ENCODE peak calls at places on chromosomes 3 and 15, in seven cellular contexts. R is SJSA1, Q is colonic mucosa, L is cardiac muscle cell, K is psoas muscle, G is upper lobe of right lung, S is H7. W is an unnamed sample.
A peak's percentile ranks its signal among the peaks of the same experiment; 100 is the strongest.

GRCh38 chr3:159884661-159885402 is 103.8 kb upstream of the IL12A start:
- DNase-seq in R (peak; percentile 48), Q (no peak), L (peak; percentile 32), K (no peak), G (no peak), S (peak; percentile 47), W (peak; percentile 61)

GRCh38 chr3:141231923-141232861 is 567 bp downstream of the PXYLP1 start:
- DNase-seq in R (peak; percentile 8), Q (peak; percentile 60), L (peak; percentile 58), K (peak; percentile 65), G (peak; percentile 81), S (peak; percentile 83), W (peak; percentile 15)

GRCh38 chr15:32682569-32682968 is 35.2 kb upstream of the GREM1 start:
- DNase-seq in R (peak; percentile 71), Q (no peak), L (no peak), K (no peak), G (no peak), S (no peak), W (peak; percentile 96)

GRCh38 chr3:30768703-30769550 is 125.5 kb downstream of the GADL1 start:
- DNase-seq in R (peak; percentile 40), Q (peak; percentile 77), L (peak; percentile 80), K (peak; percentile 84), G (peak; percentile 81), S (peak; percentile 24), W (peak; percentile 61)

GRCh38 chr3:150754896-150755295 is 8.1 kb downstream of the SIAH2 start:
- DNase-seq in R (no peak), Q (no peak), L (no peak), K (no peak), G (no peak), S (no peak), W (no peak)

GRCh38 chr3:196440041-196440537 is 7.9 kb upstream of the UBXN7 start:
- DNase-seq in R (no peak), Q (no peak), L (no peak), K (peak; percentile 58), G (no peak), S (no peak), W (no peak)

GRCh38 chr15:56341201-56341600 is 24.0 kb upstream of the TEX9 start:
- DNase-seq in R (no peak), Q (no peak), L (no peak), K (no peak), G (no peak), S (no peak), W (peak; percentile 62)

GRCh38 chr15:74326759-74327158 is 40.7 kb downstream of the CYP11A1 start:
- DNase-seq in R (no peak), Q (no peak), L (no peak), K (peak; percentile 69), G (no peak), S (no peak), W (no peak)

GRCh38 chr3:72255191-72255590 is 470.2 kb upstream of the PROK2 start:
- DNase-seq in R (peak; percentile 17), Q (no peak), L (peak; percentile 72), K (no peak), G (no peak), S (peak; percentile 53), W (no peak)

GRCh38 chr3:154050766-154051165 is 70.4 kb upstream of the ARHGEF26 start:
- DNase-seq in R (peak; percentile 70), Q (no peak), L (no peak), K (no peak), G (no peak), S (no peak), W (no peak)

GRCh38 chr15:96421211-96421610 is 90.7 kb downstream of the NR2F2 start:
- DNase-seq in R (no peak), Q (no peak), L (no peak), K (no peak), G (no peak), S (no peak), W (peak; percentile 80)

GRCh38 chr3:151770941-151771340 is 37.2 kb downstream of the AADACL2 start:
- DNase-seq in R (peak; percentile 33), Q (peak; percentile 53), L (no peak), K (peak; percentile 66), G (peak; percentile 78), S (no peak), W (peak; percentile 22)

GRCh38 chr3:79497447-79498111 is 270.2 kb downstream of the ROBO1 start:
- DNase-seq in R (no peak), Q (no peak), L (peak; percentile 23), K (no peak), G (no peak), S (peak; percentile 51), W (peak; percentile 26)

GRCh38 chr3:32325957-32326356 is 65.7 kb upstream of the CMTM7 start:
- DNase-seq in R (no peak), Q (no peak), L (no peak), K (no peak), G (no peak), S (no peak), W (peak; percentile 43)

GRCh38 chr3:152834354-152835310 is at the start of gene P2RY1:
- DNase-seq in R (peak; percentile 36), Q (peak; percentile 85), L (peak; percentile 85), K (peak; percentile 72), G (peak; percentile 90), S (peak; percentile 93), W (peak; percentile 81)

GRCh38 chr3:55333041-55333440 is 154.1 kb downstream of the WNT5A start:
- DNase-seq in R (no peak), Q (no peak), L (no peak), K (no peak), G (no peak), S (no peak), W (no peak)

GRCh38 chr15:57398336-57398735 is 22.0 kb downstream of the CGNL1 start:
- DNase-seq in R (no peak), Q (no peak), L (no peak), K (no peak), G (no peak), S (no peak), W (no peak)

GRCh38 chr3:157982359-157982758 is 123.9 kb downstream of the SHOX2 start:
- DNase-seq in R (no peak), Q (no peak), L (no peak), K (no peak), G (no peak), S (no peak), W (no peak)

GRCh38 chr3:20324664-20325478 is 138.9 kb upstream of the SGO1 start:
- DNase-seq in R (no peak), Q (no peak), L (no peak), K (no peak), G (no peak), S (no peak), W (no peak)

GRCh38 chr15:82532991-82533481 is 7.2 kb downstream of the RPS17 start:
- DNase-seq in R (no peak), Q (no peak), L (no peak), K (no peak), G (no peak), S (no peak), W (no peak)

GRCh38 chr15:75821946-75822345 is 21.3 kb upstream of the UBE2Q2 start:
- DNase-seq in R (no peak), Q (no peak), L (no peak), K (no peak), G (no peak), S (no peak), W (peak; percentile 70)

GRCh38 chr3:159586587-159587202 is 401.9 kb upstream of the IL12A start:
- DNase-seq in R (peak; percentile 28), Q (no peak), L (peak; percentile 52), K (no peak), G (no peak), S (peak; percentile 30), W (peak; percentile 30)

DNA sequence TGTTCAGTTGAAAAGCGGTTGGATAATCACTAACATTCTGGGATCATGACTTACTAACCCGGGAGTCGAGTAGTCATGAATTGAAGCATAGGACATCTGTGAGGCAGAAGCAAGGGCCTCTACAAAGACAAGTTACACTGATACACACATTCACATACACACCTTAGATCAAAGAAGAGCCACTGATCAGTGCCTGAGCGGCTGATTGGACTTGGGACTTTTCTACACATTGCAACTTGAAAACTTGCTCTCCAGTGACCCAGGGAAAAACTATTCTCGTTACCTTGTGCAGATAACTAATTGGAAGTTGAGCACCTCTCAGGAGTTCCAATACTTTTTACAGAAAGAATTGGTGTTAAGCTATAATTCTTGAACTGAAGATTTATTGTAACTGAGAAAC is 206.0 kb downstream of the CDIN1 start:
- DNase-seq in R (no peak), Q (no peak), L (no peak), K (no peak), G (no peak), S (no peak), W (no peak)
- H3K27me3 ChIP-seq in R (no peaks in the 10 kb centered on the region), Q (no peaks in the 10 kb centered on the region), L (no peaks in the 10 kb centered on the region), K (no peaks in the 10 kb centered on the region), G (no peaks in the 10 kb centered on the region), S (no peaks in the 10 kb centered on the region), W (no peaks in the 10 kb centered on the region)

DNA sequence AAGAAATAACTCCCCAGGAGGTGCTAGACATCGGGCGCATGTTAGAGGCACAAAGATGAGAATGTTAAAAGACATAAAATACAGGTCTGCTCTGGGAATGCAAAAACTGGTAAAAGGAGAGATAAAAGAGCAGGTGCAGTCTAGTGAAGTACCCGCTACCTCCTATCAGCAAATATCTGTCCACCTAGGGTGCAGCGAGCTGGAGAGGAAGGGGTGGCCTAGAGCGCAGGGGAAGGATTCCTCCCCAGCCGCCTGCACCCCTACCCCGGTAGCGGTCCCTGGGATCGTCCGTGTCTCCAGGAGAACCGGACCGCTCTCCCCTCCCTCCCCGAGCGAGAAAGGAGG is 230 bp upstream of the ZNF662 start:
- DNase-seq in R (no peak), Q (no peak), L (no peak), K (no peak), G (no peak), S (no peak), W (no peak)
- H3K4me3 ChIP-seq in R (no peak overlapping the region), Q (peak overlapping the region; percentile 45), L (no peak overlapping the region), K (peak overlapping the region; percentile 85), G (peak overlapping the region; percentile 69), S (no peak overlapping the region), W (peak overlapping the region; percentile 43)

DNA sequence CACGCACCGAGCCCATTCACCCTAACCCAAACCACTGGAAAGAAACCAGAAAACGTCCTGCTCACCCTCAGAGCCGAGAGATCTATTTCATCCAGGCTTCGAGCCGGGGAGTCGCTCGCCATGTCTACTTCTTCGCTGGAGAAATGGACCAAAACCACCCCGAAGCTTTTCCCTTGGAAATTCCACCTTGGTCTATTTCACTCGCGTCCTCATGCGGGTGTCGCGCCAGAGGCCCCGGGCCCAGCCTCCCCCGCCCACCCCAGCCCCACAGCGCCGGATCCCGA is 321 bp downstream of the TNIK start:
- DNase-seq in R (no peak), Q (no peak), L (no peak), K (no peak), G (no peak), S (no peak), W (no peak)
- H3K27me3 ChIP-seq in R (peaks cover 15% of the 10 kb centered on the region), Q (no peaks in the 10 kb centered on the region), L (no peaks in the 10 kb centered on the region), K (no peaks in the 10 kb centered on the region), G (no peaks in the 10 kb centered on the region), S (peaks cover 15% of the 10 kb centered on the region), W (no peaks in the 10 kb centered on the region)

GRCh38 chr3:39808467-39809180 is 785 bp upstream of the MYRIP start:
- DNase-seq in R (no peak), Q (peak; percentile 31), L (peak; percentile 61), K (no peak), G (peak; percentile 62), S (peak; percentile 44), W (no peak)
- H3K4me3 ChIP-seq in R (no peak overlapping the region), Q (peak overlapping the region; percentile 30), L (peak overlapping the region; percentile 45), K (peak overlapping the region; percentile 75), G (peak overlapping the region; percentile 47), S (peak overlapping the region; percentile 69), W (no peak overlapping the region)

W was measured in bronchial epithelial cell.